ENCODE peak calls at places on chromosomes 1 and 21, in four cellular contexts. L, S, F and B are unnamed samples.

GRCh38 chr1:18174016-18174415 is 66.4 kb downstream of the IGSF21 start:
- DNase-seq in L (no peak), S (no peak), F (no peak), B (no peak)

GRCh38 chr1:207649204-207649753 is 4.3 kb downstream of the CR1L start:
- DNase-seq in L (no peak), S (no peak), F (no peak), B (no peak)

GRCh38 chr1:18809953-18810899 is 49.2 kb downstream of the TAS1R2 start:
- DNase-seq in L (no peak), S (no peak), F (no peak), B (no peak)

GRCh38 chr1:102550729-102551384 is 554.1 kb upstream of the OLFM3 start:
- DNase-seq in L (no peak), S (peak; percentile 75), F (no peak), B (peak; percentile 22)

GRCh38 chr1:157138220-157139124 is at the start of gene ETV3:
- DNase-seq in L (peak; percentile 90), S (peak; percentile 86), F (peak; percentile 42), B (peak; percentile 83)

GRCh38 chr1:197099444-197099843 is 32.4 kb upstream of the F13B start:
- DNase-seq in L (no peak), S (no peak), F (no peak), B (no peak)

GRCh38 chr1:116697892-116698595 is 30.5 kb upstream of the IGSF3 start:
- DNase-seq in L (peak; percentile 67), S (no peak), F (no peak), B (no peak)

GRCh38 chr21:41361786-41362604 is at the start of gene MX2:
- DNase-seq in L (no peak), S (no peak), F (peak; percentile 91), B (peak; percentile 35)

GRCh38 chr1:157092831-157093230 is 6.8 kb downstream of the ETV3L start:
- DNase-seq in L (no peak), S (no peak), F (no peak), B (no peak)

GRCh38 chr1:88684482-88685238 is 587 bp downstream of the PKN2 start:
- DNase-seq in L (peak; percentile 70), S (peak; percentile 85), F (no peak), B (peak; percentile 18)

GRCh38 chr1:116416854-116417513 is 43.9 kb downstream of the ATP1A1 start:
- DNase-seq in L (no peak), S (no peak), F (no peak), B (no peak)

GRCh38 chr1:50705699-50706098 is 254.4 kb downstream of the FAF1 start:
- DNase-seq in L (no peak), S (no peak), F (no peak), B (no peak)

GRCh38 chr1:5962265-5963105 is 29.7 kb downstream of the NPHP4 start:
- DNase-seq in L (no peak), S (no peak), F (no peak), B (no peak)

GRCh38 chr1:54882483-54882882 is 4.5 kb downstream of the DHCR24 start:
- DNase-seq in L (no peak), S (no peak), F (no peak), B (peak; percentile 42)

GRCh38 chr1:205792481-205792881 is 17.2 kb upstream of the RAB29 start:
- DNase-seq in L (no peak), S (no peak), F (no peak), B (no peak)

GRCh38 chr1:208431721-208432120 is 187.5 kb upstream of the PLXNA2 start:
- DNase-seq in L (no peak), S (no peak), F (no peak), B (no peak)

GRCh38 chr1:186289943-186290560 is 85.0 kb downstream of the TPR start:
- DNase-seq in L (no peak), S (no peak), F (no peak), B (no peak)

GRCh38 chr1:16204634-16205332 is 7.7 kb downstream of the ARHGEF19 start:
- DNase-seq in L (peak; percentile 42), S (peak; percentile 74), F (no peak), B (peak; percentile 54)

GRCh38 chr1:154407021-154407865 is 2.1 kb downstream of the IL6R start:
- DNase-seq in L (no peak), S (no peak), F (peak; percentile 77), B (no peak)

GRCh38 chr1:23719162-23719820 is 24.0 kb upstream of the ELOA start:
- DNase-seq in L (no peak), S (no peak), F (no peak), B (no peak)

GRCh38 chr1:208387908-208388756 is 143.9 kb upstream of the PLXNA2 start:
- DNase-seq in L (no peak), S (no peak), F (no peak), B (no peak)

GRCh38 chr1:220528679-220529529 is 968 bp downstream of the MARK1 start:
- DNase-seq in L (no peak), S (peak; percentile 53), F (no peak), B (no peak)

GRCh38 chr1:184810735-184811316 is 56.2 kb upstream of the EDEM3 start:
- DNase-seq in L (no peak), S (no peak), F (no peak), B (no peak)

GRCh38 chr1:37999434-38000232 is 5.7 kb downstream of the FHL3 start:
- DNase-seq in L (peak; percentile 84), S (no peak), F (no peak), B (peak; percentile 75)

GRCh38 chr1:185345913-185346717 is 29.1 kb upstream of the IVNS1ABP start:
- DNase-seq in L (no peak), S (no peak), F (no peak), B (no peak)

GRCh38 chr1:91742848-91743292 is 143.1 kb downstream of the TGFBR3 start:
- DNase-seq in L (no peak), S (no peak), F (no peak), B (no peak)

GRCh38 chr1:235090406-235091069 is 38.1 kb downstream of the TOMM20 start:
- DNase-seq in L (no peak), S (peak; percentile 76), F (no peak), B (peak; percentile 82)

GRCh38 chr1:36269408-36269838 is 36.7 kb upstream of the SH3D21 start:
- DNase-seq in L (no peak), S (no peak), F (no peak), B (peak; percentile 94)

GRCh38 chr1:183318433-183318832 is 99.7 kb downstream of the NMNAT2 start:
- DNase-seq in L (no peak), S (peak; percentile 45), F (peak; percentile 55), B (peak; percentile 50)

GRCh38 chr1:24964811-24965570 is 34.9 kb upstream of the RUNX3 start:
- DNase-seq in L (no peak), S (no peak), F (peak; percentile 96), B (no peak)
- TF ChIP-seq ETV6 in L (no peak), S (no peak), F (no peak), B (no peak)

GRCh38 chr1:65429806-65430205 is 9.3 kb downstream of the LEPR start:
- DNase-seq in L (no peak), S (no peak), F (no peak), B (no peak)
- TF ChIP-seq ETV6 in L (no peak), S (no peak), F (no peak), B (no peak)

DNA sequence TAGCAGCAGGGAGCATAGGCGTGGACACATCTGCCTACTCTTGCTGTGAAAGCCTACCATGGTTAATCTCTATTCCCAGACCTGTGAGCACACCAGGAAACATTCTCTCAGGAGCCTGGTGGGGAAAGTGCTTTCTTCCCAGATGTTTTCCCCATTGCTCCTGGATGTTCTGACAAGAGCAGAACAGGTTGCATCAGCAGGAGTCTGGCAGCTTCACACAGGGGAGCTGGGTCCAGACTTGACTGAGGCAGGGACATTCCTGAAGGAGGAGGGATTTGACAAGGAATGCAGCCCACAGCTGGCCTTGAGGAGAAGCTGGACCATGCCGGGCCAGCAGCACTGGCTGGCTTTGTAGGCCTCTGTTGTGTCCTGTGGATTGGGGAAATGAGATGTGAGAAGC is 21.0 kb upstream of the ARTN start:
- DNase-seq in L (no peak), S (peak; percentile 65), F (no peak), B (no peak)
- TF ChIP-seq ETV6 in L (no peak), S (no peak), F (no peak), B (no peak)

GRCh38 chr1:167782946-167783345 is 61.2 kb downstream of the MPZL1 start:
- DNase-seq in L (no peak), S (no peak), F (no peak), B (no peak)

GRCh38 chr1:167789501-167789900 is 67.7 kb downstream of the MPZL1 start:
- DNase-seq in L (no peak), S (no peak), F (no peak), B (no peak)

GRCh38 chr1:167786502-167786901 is 64.7 kb downstream of the MPZL1 start:
- DNase-seq in L (no peak), S (no peak), F (no peak), B (no peak)

GRCh38 chr1:167781558-167781957 is 59.8 kb downstream of the MPZL1 start:
- DNase-seq in L (no peak), S (no peak), F (no peak), B (no peak)

GRCh38 chr1:167784876-167785550 is 63.2 kb downstream of the MPZL1 start:
- DNase-seq in L (no peak), S (no peak), F (no peak), B (no peak)
- TF ChIP-seq ETV6 in L (no peak), S (no peak), F (no peak), B (no peak)